ENCODE peak calls at places on chromosomes 12 and 14, in eight cellular contexts. G is GM12865; S is fibroblast of villous mesenchyme; H is CD8-positive, alpha-beta T cell; D is BJ; R is stomach; Q is fibroblast of lung; Y is dorsolateral prefrontal cortex. T is an unnamed sample.

GRCh38 chr14:90561920-90562319 is 165.1 kb downstream of the CALM1 start:
- DNase-seq in G (no peak), S (no peak), Q (no peak), D (no peak), H (no peak), R (no peak), Y (no peak), T (no peak)

GRCh38 chr14:90795744-90796143 is 20.5 kb downstream of the TTC7B start:
- DNase-seq in D (peak), R (no peak), G (no peak), H (no peak), Q (peak), S (peak), Y (no peak), T (peak)

GRCh38 chr14:94127330-94127729 is 2.1 kb downstream of the IFI27L2 start:
- DNase-seq in Y (no peak), G (no peak), H (no peak), Q (no peak), S (no peak), R (no peak), D (no peak), T (no peak)

GRCh38 chr12:57632898-57633825 is at the start of gene B4GALNT1:
- DNase-seq in Y (no peak), H (peak), R (peak), G (peak), Q (peak), D (no peak), S (peak), T (peak)

GRCh38 chr12:124939428-124940142 is 25.1 kb upstream of the UBC start:
- DNase-seq in H (peak), G (peak), D (peak), S (peak), Q (peak), Y (peak), R (peak), T (peak)

GRCh38 chr12:104902125-104902524 is 56.0 kb downstream of the SLC41A2 start:
- DNase-seq in H (no peak), S (no peak), R (no peak), Q (no peak), Y (no peak), D (no peak), G (no peak), T (no peak)

GRCh38 chr12:60345442-60345841 is 749.6 kb downstream of the SLC16A7 start:
- DNase-seq in H (no peak), G (no peak), S (no peak), Y (no peak), R (no peak), D (no peak), Q (no peak), T (no peak)

GRCh38 chr12:5581616-5582367 is 149.9 kb downstream of the NTF3 start:
- DNase-seq in Y (no peak), Q (no peak), H (no peak), R (no peak), S (no peak), G (no peak), D (no peak), T (peak)

GRCh38 chr12:67069451-67070306 is 199.5 kb upstream of the CAND1 start:
- DNase-seq in Y (no peak), H (peak), D (no peak), S (no peak), G (peak), R (peak), Q (no peak), T (no peak)

GRCh38 chr12:70251226-70251625 is 8.0 kb downstream of the CNOT2 start:
- DNase-seq in S (no peak), D (no peak), H (no peak), Q (no peak), R (no peak), G (no peak), Y (no peak), T (no peak)

GRCh38 chr14:93019970-93020369 is 95.8 kb downstream of the ITPK1 start:
- DNase-seq in H (no peak), S (no peak), Q (no peak), Y (peak), R (no peak), D (no peak), G (no peak), T (no peak)

GRCh38 chr12:112932485-112933151 is 5.7 kb upstream of the OAS3 start:
- DNase-seq in S (no peak), R (no peak), H (no peak), Q (no peak), G (no peak), D (no peak), Y (no peak), T (no peak)

GRCh38 chr14:39859314-39859713 is 427.1 kb upstream of the FBXO33 start:
- DNase-seq in Y (no peak), R (no peak), Q (no peak), H (no peak), D (no peak), G (no peak), S (no peak), T (no peak)

GRCh38 chr14:67068246-67068645 is 121.0 kb upstream of the GARIN2 start:
- DNase-seq in S (no peak), G (no peak), D (no peak), Y (no peak), R (no peak), Q (no peak), H (no peak), T (peak)

GRCh38 chr12:62581288-62582064 is 114.8 kb downstream of the MON2 start:
- DNase-seq in S (peak), G (peak), Y (no peak), R (no peak), Q (peak), H (no peak), D (no peak), T (peak)

GRCh38 chr12:52214421-52214802 is 18.6 kb upstream of the KRT7 start:
- DNase-seq in Q (no peak), Y (peak), H (no peak), R (no peak), G (no peak), S (no peak), D (no peak), T (no peak)

GRCh38 chr12:6222009-6222702 is 22.0 kb downstream of the CD9 start:
- DNase-seq in Y (no peak), H (no peak), D (no peak), Q (peak), S (no peak), R (peak), G (no peak), T (peak)

GRCh38 chr14:23605931-23606585 is 27.5 kb upstream of the JPH4 start:
- DNase-seq in D (no peak), G (peak), H (no peak), R (no peak), Y (no peak), Q (no peak), S (no peak), T (peak)

GRCh38 chr12:42129595-42130204 is 15.0 kb downstream of the GXYLT1 start:
- DNase-seq in H (no peak), G (peak), D (no peak), Y (no peak), R (no peak), Q (peak), S (peak), T (peak)

GRCh38 chr14:76261371-76261811 is 109.7 kb downstream of the GPATCH2L start:
- DNase-seq in Q (no peak), S (peak), G (peak), Y (no peak), R (no peak), H (no peak), D (no peak), T (peak)

GRCh38 chr14:75399819-75400678 is 27.8 kb upstream of the JDP2 start:
- DNase-seq in S (peak), G (no peak), D (no peak), R (peak), Y (peak), Q (peak), H (no peak), T (peak)

GRCh38 chr12:5135126-5135525 is 91.4 kb downstream of the KCNA5 start:
- DNase-seq in D (no peak), R (no peak), S (no peak), G (no peak), H (no peak), Q (no peak), Y (no peak), T (no peak)

GRCh38 chr14:74326369-74327152 is 21.7 kb upstream of the VRTN start:
- DNase-seq in Y (no peak), Q (no peak), D (no peak), G (no peak), R (no peak), H (no peak), S (no peak), T (no peak)

GRCh38 chr12:68303850-68304249 is 28.3 kb downstream of the MDM1 start:
- DNase-seq in R (no peak), G (no peak), Y (no peak), D (no peak), S (peak), H (no peak), Q (peak), T (peak)

GRCh38 chr14:105474478-105475268 is at the start of gene CRIP2:
- DNase-seq in D (no peak), R (no peak), H (peak), Q (no peak), Y (no peak), S (peak), G (no peak), T (peak)

GRCh38 chr14:77872971-77873370 is 73.1 kb downstream of the ADCK1 start:
- DNase-seq in Q (no peak), S (no peak), Y (no peak), H (no peak), G (no peak), R (peak), D (no peak), T (no peak)

GRCh38 chr14:31858868-31859267 is 218.2 kb upstream of the ARHGAP5 start:
- DNase-seq in D (no peak), S (peak), H (no peak), Y (no peak), G (no peak), R (no peak), Q (peak), T (peak)

GRCh38 chr14:95876769-95877490 is at the start of gene TUNAR:
- DNase-seq in R (no peak), H (no peak), D (no peak), S (no peak), Q (no peak), G (no peak), Y (no peak), T (no peak)

GRCh38 chr12:13258212-13258611 is 61.7 kb downstream of the EMP1 start:
- DNase-seq in S (no peak), D (no peak), Q (no peak), R (no peak), Y (no peak), G (no peak), H (no peak), T (peak)

GRCh38 chr12:57258977-57259970 is 8.3 kb upstream of the STAC3 start:
- DNase-seq in Q (peak), R (peak), D (no peak), G (no peak), Y (no peak), H (no peak), S (peak), T (peak)

GRCh38 chr12:69555461-69555860 is 29.8 kb upstream of the CCT2 start:
- DNase-seq in G (no peak), H (no peak), Q (peak), Y (no peak), D (peak), S (peak), R (no peak), T (peak)

GRCh38 chr14:32542507-32542906 is 213.4 kb downstream of the AKAP6 start:
- DNase-seq in G (peak), D (no peak), Q (no peak), S (no peak), Y (no peak), H (no peak), R (no peak), T (peak)

GRCh38 chr12:78683031-78683430 is 181.5 kb upstream of the SYT1 start:
- DNase-seq in Q (no peak), S (peak), G (no peak), H (no peak), R (no peak), Y (no peak), D (no peak), T (no peak)

GRCh38 chr12:49327368-49327767 is 4.3 kb downstream of the TROAP start:
- DNase-seq in S (no peak), Y (no peak), G (no peak), Q (no peak), D (no peak), H (no peak), R (no peak), T (no peak)

GRCh38 chr12:3091650-3092207 is 14.6 kb downstream of the TSPAN9 start:
- DNase-seq in D (no peak), G (no peak), Y (no peak), H (no peak), R (no peak), S (no peak), Q (no peak), T (no peak)

DNA sequence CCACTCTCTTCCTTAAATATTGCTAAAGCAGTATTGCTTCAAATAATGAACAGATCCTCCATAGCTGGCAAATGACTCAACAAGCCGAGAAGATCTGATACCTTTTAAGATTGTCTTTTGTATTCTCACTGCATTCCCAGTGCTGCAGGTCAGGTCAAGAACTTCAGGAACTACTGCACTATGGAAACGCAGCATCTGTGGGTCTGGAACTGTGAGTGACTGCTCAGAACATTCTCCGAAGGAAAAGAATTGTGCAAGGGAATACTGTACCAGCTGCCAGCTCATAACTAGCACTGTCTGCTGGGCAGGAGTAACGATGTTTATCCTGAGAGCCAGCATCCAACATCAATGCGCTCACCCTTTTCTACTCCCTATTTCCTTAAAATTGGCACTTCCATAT is 348.0 kb upstream of the SOX5 start:
- DNase-seq in Y (no peak), R (no peak), D (no peak), Q (no peak), G (no peak), H (no peak), S (peak), T (no peak)
- H3K4me3 ChIP-seq in Y (peak), R (no peak), D (no peak), Q (no peak), G (no peak), H (no peak), S (no peak), T (no peak)

GRCh38 chr14:85528080-85528881 is 1.7 kb upstream of the FLRT2 start:
- DNase-seq in Q (peak), S (peak), G (no peak), R (peak), D (peak), Y (peak), H (no peak), T (peak)
- TF ChIP-seq CTCF in Q (peak), S (peak), G (no peak), R (peak), D (peak), Y (peak), H (no peak), T (peak)

GRCh38 chr12:24256636-24257150 is 307.2 kb upstream of the SOX5 start:
- DNase-seq in G (no peak), Y (no peak), S (no peak), H (no peak), R (no peak), D (no peak), Q (no peak), T (no peak)
- H3K4me3 ChIP-seq in G (no peak), Y (no peak), S (no peak), H (no peak), R (no peak), D (no peak), Q (no peak), T (no peak)

GRCh38 chr12:46373303-46374182 is 970 bp upstream of the SLC38A2 start:
- DNase-seq in S (peak), H (peak), D (no peak), R (peak), G (peak), Y (peak), Q (peak), T (peak)
- TF ChIP-seq CTCF in S (peak), H (no peak), D (peak), R (no peak), G (no peak), Y (no peak), Q (no peak), T (peak)

GRCh38 chr12:11543513-11544168 is 105.8 kb upstream of the ETV6 start:
- DNase-seq in G (no peak), H (no peak), Y (no peak), Q (peak), D (no peak), S (no peak), R (no peak), T (no peak)
- H3K4me3 ChIP-seq in G (no peak), H (no peak), Y (no peak), Q (no peak), D (no peak), S (no peak), R (no peak), T (no peak)

GRCh38 chr12:122323311-122324019 is 57.2 kb upstream of the VPS33A start:
- DNase-seq in H (no peak), Y (no peak), D (no peak), R (no peak), Q (no peak), G (no peak), S (no peak), T (no peak)

GRCh38 chr12:122327494-122328385 is 61.4 kb upstream of the VPS33A start:
- DNase-seq in Q (no peak), S (no peak), G (no peak), Y (no peak), H (no peak), R (peak), D (no peak), T (no peak)

GRCh38 chr12:122322501-122322900 is 56.2 kb upstream of the VPS33A start:
- DNase-seq in R (no peak), G (no peak), S (peak), H (no peak), Q (no peak), D (no peak), Y (no peak), T (peak)

GRCh38 chr12:122327014-122327413 is 60.7 kb upstream of the VPS33A start:
- DNase-seq in R (no peak), H (no peak), S (no peak), Y (no peak), D (no peak), G (no peak), Q (no peak), T (no peak)

DNA sequence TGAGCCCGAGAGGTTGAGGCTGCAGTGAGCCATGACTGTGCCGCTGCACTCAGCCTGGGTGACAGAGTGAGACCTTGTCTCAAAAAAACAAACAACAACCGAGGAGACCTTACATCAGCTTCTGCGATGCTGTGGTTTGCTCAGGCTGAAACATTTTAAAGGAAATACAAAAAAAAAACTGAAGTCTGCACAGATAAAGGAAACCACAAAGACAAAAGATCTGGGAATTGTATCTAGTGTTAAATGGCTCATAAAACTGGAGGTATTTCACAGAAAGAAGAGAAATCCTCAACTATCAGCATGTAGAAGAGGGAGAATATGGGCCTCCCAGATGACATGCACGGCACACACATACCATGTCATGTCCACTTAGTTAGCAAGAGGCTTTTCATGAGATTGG is 60.3 kb upstream of the VPS33A start:
- DNase-seq in D (no peak), H (no peak), Q (no peak), R (no peak), G (no peak), S (no peak), Y (no peak), T (no peak)
- TF ChIP-seq CTCF in D (no peak), H (no peak), Q (no peak), R (no peak), G (no peak), S (no peak), Y (no peak), T (no peak)

GRCh38 chr14:29892327-29892726 is 35.3 kb downstream of the PRKD1 start:
- DNase-seq in D (no peak), G (no peak), R (no peak), Y (no peak), H (no peak), S (peak), Q (peak), T (peak)
- H3K4me3 ChIP-seq in D (no peak), G (no peak), R (no peak), Y (no peak), H (no peak), S (no peak), Q (no peak), T (no peak)

T was measured in cardiac fibroblast.